ENCODE peak calls at places on chromosome 22, in eight cellular contexts. P is stimulated activated CD4-positive, alpha-beta T cell treated with anti-CD3 and anti-CD28 coated beads, Interleukin-1b, Interleukin-23, amount 100 ng/mL, for 1 hour; Q is GM23338; N is HT1080; S is stimulated activated CD8-positive, alpha-beta memory T cell treated with anti-CD3 and anti-CD28 coated beads, Interleukin-4, amount 100 ng/mL, for 24 hours; L is H54; M is AG04449; X is HL-60. C is an unnamed sample.

GRCh38 chr22:37777122-37777687 is 30.5 kb upstream of the GCAT start:
- DNase-seq in P (no peak), Q (peak; percentile 35), N (peak; percentile 85), S (no peak), L (peak; percentile 48), M (no peak), X (no peak), C (no peak)

GRCh38 chr22:36021649-36022048 is 7.0 kb downstream of the RBFOX2 start:
- DNase-seq in P (no peak), Q (no peak), N (no peak), S (no peak), L (no peak), M (no peak), X (no peak), C (no peak)

GRCh38 chr22:46694423-46695170 is 43.5 kb downstream of the CERK start:
- DNase-seq in P (no peak), Q (no peak), N (no peak), S (no peak), L (no peak), M (no peak), X (no peak), C (no peak)

GRCh38 chr22:21762712-21763581 is 27.4 kb upstream of the YPEL1 start:
- DNase-seq in P (no peak), Q (no peak), N (no peak), S (peak; percentile 46), L (no peak), M (no peak), X (no peak), C (no peak)

GRCh38 chr22:22968366-22968765 is 80.8 kb downstream of the IGLL5 start:
- DNase-seq in P (no peak), Q (no peak), N (no peak), S (no peak), L (no peak), M (no peak), X (no peak), C (no peak)

GRCh38 chr22:37368058-37368457 is 59.2 kb downstream of the ELFN2 start:
- DNase-seq in P (no peak), Q (no peak), N (no peak), S (no peak), L (no peak), M (no peak), X (peak; percentile 70), C (no peak)

GRCh38 chr22:30008401-30008800 is 71.9 kb upstream of the HORMAD2 start:
- DNase-seq in P (no peak), Q (no peak), N (no peak), S (no peak), L (no peak), M (no peak), X (no peak), C (no peak)

GRCh38 chr22:42368379-42369249 is 63.6 kb downstream of the NFAM1 start:
- DNase-seq in P (no peak), Q (peak; percentile 92), N (no peak), S (peak; percentile 12), L (no peak), M (no peak), X (peak; percentile 15), C (no peak)

GRCh38 chr22:32637951-32638350 is 163.3 kb downstream of the FBXO7 start:
- DNase-seq in P (no peak), Q (no peak), N (no peak), S (no peak), L (no peak), M (no peak), X (no peak), C (no peak)

GRCh38 chr22:36736701-36737320 is 33.3 kb upstream of the CACNG2 start:
- DNase-seq in P (no peak), Q (no peak), N (no peak), S (no peak), L (no peak), M (no peak), X (peak; percentile 45), C (no peak)

GRCh38 chr22:33476716-33477115 is 418.5 kb upstream of the SYN3 start:
- DNase-seq in P (no peak), Q (no peak), N (peak; percentile 2), S (no peak), L (peak; percentile 12), M (no peak), X (no peak), C (no peak)

GRCh38 chr22:31241200-31241599 is 29.1 kb downstream of the LIMK2 start:
- DNase-seq in P (no peak), Q (no peak), N (peak; percentile 26), S (no peak), L (peak; percentile 36), M (no peak), X (no peak), C (no peak)

GRCh38 chr22:37431811-37432707 is 4.8 kb upstream of the ELFN2 start:
- DNase-seq in P (no peak), Q (no peak), N (peak; percentile 100), S (peak; percentile 38), L (peak; percentile 71), M (peak; percentile 97), X (no peak), C (peak; percentile 60)

GRCh38 chr22:24695958-24696511 is 78.5 kb downstream of the PIWIL3 start:
- DNase-seq in P (no peak), Q (peak; percentile 71), N (no peak), S (no peak), L (no peak), M (no peak), X (no peak), C (no peak)

GRCh38 chr22:26172389-26172990 is 3.2 kb downstream of the SEZ6L start:
- DNase-seq in P (no peak), Q (peak; percentile 87), N (no peak), S (no peak), L (peak; percentile 16), M (no peak), X (no peak), C (no peak)

GRCh38 chr22:49303061-49303735 is 524.5 kb downstream of the BRD1 start:
- DNase-seq in P (no peak), Q (no peak), N (no peak), S (no peak), L (no peak), M (no peak), X (no peak), C (no peak)

GRCh38 chr22:36839356-36840073 is 21.3 kb upstream of the NCF4 start:
- DNase-seq in P (no peak), Q (no peak), N (peak; percentile 76), S (no peak), L (peak; percentile 22), M (no peak), X (no peak), C (no peak)

GRCh38 chr22:37060801-37061610 is 9.5 kb downstream of the KCTD17 start:
- DNase-seq in P (no peak), Q (no peak), N (peak; percentile 15), S (peak; percentile 52), L (no peak), M (no peak), X (no peak), C (no peak)

GRCh38 chr22:17913705-17914282 is 110.6 kb downstream of the MICAL3 start:
- DNase-seq in P (no peak), Q (no peak), N (no peak), S (no peak), L (no peak), M (no peak), X (no peak), C (no peak)

GRCh38 chr22:48703265-48703941 is 1124.3 kb downstream of the BRD1 start:
- DNase-seq in P (no peak), Q (no peak), N (no peak), S (no peak), L (no peak), M (no peak), X (no peak), C (no peak)

GRCh38 chr22:38230916-38231315 is 29.1 kb downstream of the MAFF start:
- DNase-seq in P (no peak), Q (no peak), N (no peak), S (no peak), L (no peak), M (no peak), X (no peak), C (no peak)

GRCh38 chr22:37270928-37271650 is 11.2 kb upstream of the CYTH4 start:
- DNase-seq in P (no peak), Q (no peak), N (peak; percentile 76), S (no peak), L (no peak), M (no peak), X (no peak), C (no peak)

GRCh38 chr22:35462558-35463230 is 62.8 kb downstream of the MCM5 start:
- DNase-seq in P (no peak), Q (no peak), N (no peak), S (no peak), L (no peak), M (no peak), X (no peak), C (no peak)

GRCh38 chr22:36221799-36222751 is 17.3 kb downstream of the APOL2 start:
- DNase-seq in P (no peak), Q (peak; percentile 86), N (peak; percentile 51), S (peak; percentile 32), L (no peak), M (no peak), X (no peak), C (no peak)

GRCh38 chr22:44305888-44306287 is 6.9 kb downstream of the SHISAL1 start:
- DNase-seq in P (no peak), Q (no peak), N (no peak), S (no peak), L (no peak), M (no peak), X (no peak), C (no peak)

GRCh38 chr22:45224988-45225731 is 15.5 kb downstream of the KIAA0930 start:
- DNase-seq in P (no peak), Q (no peak), N (no peak), S (no peak), L (no peak), M (no peak), X (no peak), C (no peak)

GRCh38 chr22:50627452-50627913 is 469 bp downstream of the ARSA start:
- DNase-seq in P (no peak), Q (peak; percentile 63), N (no peak), S (no peak), L (no peak), M (no peak), X (no peak), C (no peak)